ENCODE peak calls at places on chromosome 11, in ten cellular contexts. Z is astrocyte of the spinal cord; J is MCF 10A; I is CD8-positive, alpha-beta T cell; U is mucosa of descending colon; D is HCT116; X is heart left ventricle; K is cardiac fibroblast; F is activated CD8-positive, alpha-beta T cell treated with anti-CD3 and anti-CD28 coated beads for 36 hours; E is A549. H is an unnamed sample.

GRCh38 chr11:10984250-10984649 is 126.4 kb upstream of the ZBED5 start:
- DNase-seq in Z (no peak), J (no peak), I (no peak), U (no peak), D (peak), X (no peak), K (no peak), F (peak), E (peak), H (no peak)

GRCh38 chr11:62882811-62883496 is 2.3 kb downstream of the SLC3A2 start:
- DNase-seq in Z (no peak), J (no peak), I (no peak), U (no peak), D (no peak), X (no peak), K (no peak), F (no peak), E (no peak), H (no peak)

GRCh38 chr11:12066056-12066798 is 44.2 kb upstream of the MICAL2 start:
- DNase-seq in Z (peak), J (peak), I (no peak), U (no peak), D (peak), X (no peak), K (peak), F (no peak), E (peak), H (no peak)

GRCh38 chr11:119983816-119984215 is 154.1 kb downstream of the TRIM29 start:
- DNase-seq in Z (no peak), J (no peak), I (no peak), U (no peak), D (no peak), X (no peak), K (no peak), F (no peak), E (no peak), H (no peak)

GRCh38 chr11:46616551-46617450 is at the start of gene HARBI1:
- DNase-seq in Z (peak), J (peak), I (peak), U (peak), D (peak), X (peak), K (peak), F (peak), E (peak), H (peak)

GRCh38 chr11:61529537-61530225 is 21.1 kb downstream of the LRRC10B start:
- DNase-seq in Z (no peak), J (peak), I (no peak), U (no peak), D (no peak), X (peak), K (no peak), F (no peak), E (no peak), H (no peak)

GRCh38 chr11:19938051-19938856 is 222.0 kb downstream of the DBX1 start:
- DNase-seq in Z (peak), J (peak), I (no peak), U (no peak), D (peak), X (no peak), K (peak), F (peak), E (peak), H (no peak)

GRCh38 chr11:103234974-103235373 is 125.7 kb downstream of the DYNC2H1 start:
- DNase-seq in Z (peak), J (no peak), I (no peak), U (no peak), D (no peak), X (no peak), K (peak), F (no peak), E (no peak), H (no peak)

GRCh38 chr11:83628622-83629347 is 342.6 kb upstream of the CCDC90B start:
- DNase-seq in Z (no peak), J (no peak), I (no peak), U (no peak), D (no peak), X (no peak), K (no peak), F (no peak), E (no peak), H (no peak)

GRCh38 chr11:7840580-7840979 is 43.8 kb upstream of the OR5P2 start:
- DNase-seq in Z (no peak), J (no peak), I (no peak), U (no peak), D (no peak), X (no peak), K (no peak), F (no peak), E (no peak), H (no peak)

GRCh38 chr11:70500076-70500847 is 101.9 kb downstream of the CTTN start:
- DNase-seq in Z (no peak), J (no peak), I (no peak), U (no peak), D (no peak), X (no peak), K (no peak), F (no peak), E (no peak), H (no peak)

GRCh38 chr11:1233351-1234053 is 10.6 kb downstream of the MUC5B start:
- DNase-seq in Z (no peak), J (no peak), I (no peak), U (peak), D (no peak), X (no peak), K (no peak), F (no peak), E (no peak), H (no peak)

GRCh38 chr11:36131719-36132349 is 157.4 kb downstream of the COMMD9 start:
- DNase-seq in Z (peak), J (peak), I (no peak), U (no peak), D (no peak), X (peak), K (peak), F (peak), E (peak), H (peak)

GRCh38 chr11:17238377-17238776 is 30.6 kb upstream of the PIK3C2A start:
- DNase-seq in Z (no peak), J (no peak), I (no peak), U (no peak), D (no peak), X (no peak), K (no peak), F (no peak), E (no peak), H (no peak)

GRCh38 chr11:85759915-85760314 is 51.0 kb downstream of the SYTL2 start:
- DNase-seq in Z (peak), J (peak), I (no peak), U (no peak), D (peak), X (no peak), K (peak), F (no peak), E (peak), H (no peak)

DNA sequence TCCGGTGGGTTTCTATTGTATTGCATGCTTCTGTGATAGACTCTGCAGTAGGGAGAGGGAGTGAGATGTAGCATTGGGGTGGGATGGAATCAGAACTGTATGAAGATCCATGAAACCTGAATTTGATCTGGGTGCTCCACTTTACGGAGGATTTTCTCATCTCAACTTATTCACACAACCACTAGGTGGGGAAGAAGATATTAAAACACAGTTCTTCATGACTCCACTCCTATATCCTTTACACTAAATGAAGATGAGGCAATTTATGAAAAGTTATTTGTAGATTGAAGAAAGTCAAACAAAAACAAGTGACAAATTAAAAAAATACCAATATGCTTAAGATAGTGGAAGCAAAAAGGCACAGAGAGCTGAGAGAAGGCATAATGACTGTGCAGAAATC is 92.6 kb upstream of the PDGFD start:
- DNase-seq in Z (peak), J (peak), I (no peak), U (no peak), D (no peak), X (no peak), K (peak), F (no peak), E (peak), H (no peak)
- TF ChIP-seq CTCF in Z (no peak), J (no peak), I (no peak), U (no peak), D (peak), X (peak), K (peak), F (no peak), E (no peak), H (no peak)

GRCh38 chr11:30049214-30049613 is 32.4 kb upstream of the KCNA4 start:
- DNase-seq in Z (no peak), J (no peak), I (no peak), U (no peak), D (no peak), X (no peak), K (no peak), F (no peak), E (no peak), H (no peak)

GRCh38 chr11:30041171-30041570 is 24.3 kb upstream of the KCNA4 start:
- DNase-seq in Z (no peak), J (no peak), I (no peak), U (no peak), D (no peak), X (no peak), K (no peak), F (no peak), E (no peak), H (no peak)

GRCh38 chr11:30045144-30045543 is 28.3 kb upstream of the KCNA4 start:
- DNase-seq in Z (no peak), J (no peak), I (no peak), U (no peak), D (no peak), X (no peak), K (no peak), F (no peak), E (no peak), H (no peak)

GRCh38 chr11:30046211-30046945 is 29.5 kb upstream of the KCNA4 start:
- DNase-seq in Z (no peak), J (no peak), I (no peak), U (no peak), D (no peak), X (no peak), K (no peak), F (no peak), E (peak), H (no peak)
- TF ChIP-seq CTCF in Z (no peak), J (no peak), I (no peak), U (no peak), D (no peak), X (no peak), K (no peak), F (no peak), E (no peak), H (no peak)

DNA sequence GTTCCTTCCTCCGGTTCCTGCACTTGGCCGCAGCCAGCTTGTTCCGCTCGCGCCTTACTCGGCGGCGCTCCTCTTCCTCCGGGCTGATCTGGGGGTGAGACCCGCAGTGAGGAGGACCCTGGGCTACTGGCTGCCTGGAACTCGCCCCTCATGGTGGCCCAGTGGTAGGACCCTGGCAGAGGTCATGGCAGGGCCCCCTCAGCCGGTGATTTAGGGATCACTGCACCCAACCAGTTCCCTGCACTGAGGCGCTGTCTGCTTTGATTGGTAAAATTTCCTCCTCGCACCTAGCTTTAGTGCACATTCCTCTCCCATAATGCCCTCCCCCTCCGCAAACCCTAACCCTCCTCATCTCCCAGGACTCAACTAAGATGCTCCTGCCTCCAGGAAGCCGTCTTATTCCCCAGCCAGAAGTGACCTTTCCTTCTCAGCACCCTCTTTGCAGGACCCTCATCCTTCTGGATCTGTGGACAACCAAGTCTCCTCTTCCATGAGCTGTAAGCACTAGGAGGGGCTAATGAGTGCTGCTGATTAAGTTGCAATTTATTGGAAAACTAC is 3.6 kb downstream of the CCDC85B start:
- DNase-seq in Z (no peak), J (no peak), I (no peak), U (peak), D (no peak), X (peak), K (no peak), F (peak), E (no peak), H (no peak)
- TF ChIP-seq CTCF in Z (no peak), J (no peak), I (no peak), U (no peak), D (no peak), X (no peak), K (no peak), F (no peak), E (no peak), H (no peak)

GRCh38 chr11:14413307-14414072 is 54.5 kb upstream of the RRAS2 start:
- DNase-seq in Z (peak), J (peak), I (no peak), U (no peak), D (no peak), X (peak), K (peak), F (peak), E (peak), H (no peak)

GRCh38 chr11:14417186-14417585 is 58.2 kb upstream of the RRAS2 start:
- DNase-seq in Z (no peak), J (no peak), I (no peak), U (no peak), D (no peak), X (no peak), K (peak), F (no peak), E (no peak), H (no peak)

GRCh38 chr11:14411818-14412217 is 52.8 kb upstream of the RRAS2 start:
- DNase-seq in Z (peak), J (peak), I (no peak), U (no peak), D (no peak), X (no peak), K (peak), F (no peak), E (no peak), H (no peak)

GRCh38 chr11:14417975-14418374 is 59.0 kb upstream of the RRAS2 start:
- DNase-seq in Z (no peak), J (no peak), I (no peak), U (no peak), D (no peak), X (no peak), K (peak), F (no peak), E (no peak), H (no peak)

DNA sequence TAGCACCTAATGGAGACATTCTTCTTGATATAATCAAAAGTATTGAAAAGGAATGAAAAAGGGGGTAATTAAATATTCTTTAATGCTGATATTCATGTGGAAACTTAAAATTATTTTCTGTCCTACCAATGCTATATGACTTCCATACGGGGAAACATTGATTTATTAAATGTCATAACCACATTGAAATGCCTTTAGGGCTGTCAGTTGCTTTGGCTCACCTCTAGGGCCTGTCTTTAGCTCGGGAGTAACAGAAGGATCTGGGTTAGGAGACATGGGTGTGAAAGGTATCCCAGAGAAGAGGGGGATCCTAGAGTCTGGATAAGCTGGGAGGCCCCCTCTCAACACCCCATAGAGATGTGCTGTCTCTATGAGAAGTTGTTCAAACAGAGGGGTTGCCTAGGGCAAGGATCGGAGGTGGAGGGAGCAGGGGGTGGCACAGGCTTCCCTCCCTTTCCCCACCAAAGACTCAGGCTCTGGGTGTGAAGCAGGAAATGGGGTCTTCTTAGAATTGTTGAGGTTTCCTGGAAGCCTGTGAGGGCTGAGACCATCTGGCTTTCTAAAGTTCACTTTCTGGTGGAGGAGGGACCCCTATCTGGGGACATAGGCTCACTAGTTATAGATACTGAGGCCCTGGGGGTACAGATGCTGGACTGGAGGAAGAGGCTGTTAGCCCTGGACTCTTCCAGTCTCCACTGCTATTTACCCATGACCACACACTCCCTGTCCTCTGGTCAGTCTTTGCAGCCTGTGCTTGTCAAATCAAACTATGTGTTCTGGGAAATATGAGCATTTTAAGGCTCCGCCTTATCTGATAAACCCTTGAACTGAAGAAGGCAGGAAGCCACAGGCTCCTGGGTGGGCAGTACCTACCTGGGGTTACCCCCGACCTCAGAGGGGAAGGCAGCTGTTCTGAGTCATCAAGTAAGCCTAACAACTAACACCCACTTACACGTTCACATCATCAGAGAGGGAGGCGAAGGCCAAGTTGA is 55.8 kb upstream of the RRAS2 start:
- DNase-seq in Z (no peak), J (no peak), I (peak), U (no peak), D (no peak), X (no peak), K (peak), F (peak), E (no peak), H (no peak)
- TF ChIP-seq CTCF in Z (no peak), J (no peak), I (no peak), U (no peak), D (no peak), X (no peak), K (no peak), F (peak), E (no peak), H (no peak)

GRCh38 chr11:113251281-113251680 is 63.1 kb upstream of the TTC12 start:
- DNase-seq in Z (no peak), J (no peak), I (no peak), U (no peak), D (no peak), X (no peak), K (no peak), F (no peak), E (no peak), H (no peak)

GRCh38 chr11:113248702-113249490 is 65.5 kb upstream of the TTC12 start:
- DNase-seq in Z (no peak), J (no peak), I (no peak), U (no peak), D (no peak), X (no peak), K (no peak), F (peak), E (no peak), H (no peak)

GRCh38 chr11:113247231-113247630 is 67.2 kb upstream of the TTC12 start:
- DNase-seq in Z (no peak), J (no peak), I (no peak), U (no peak), D (no peak), X (no peak), K (no peak), F (no peak), E (no peak), H (no peak)

GRCh38 chr11:113249786-113250185 is 64.6 kb upstream of the TTC12 start:
- DNase-seq in Z (no peak), J (no peak), I (no peak), U (no peak), D (no peak), X (no peak), K (no peak), F (no peak), E (no peak), H (no peak)

GRCh38 chr11:113249491-113249763 is 65.0 kb upstream of the TTC12 start:
- DNase-seq in Z (no peak), J (peak), I (no peak), U (no peak), D (no peak), X (no peak), K (no peak), F (no peak), E (peak), H (no peak)
- TF ChIP-seq CTCF in Z (peak), J (no peak), I (no peak), U (no peak), D (no peak), X (peak), K (peak), F (no peak), E (no peak), H (peak)

DNA sequence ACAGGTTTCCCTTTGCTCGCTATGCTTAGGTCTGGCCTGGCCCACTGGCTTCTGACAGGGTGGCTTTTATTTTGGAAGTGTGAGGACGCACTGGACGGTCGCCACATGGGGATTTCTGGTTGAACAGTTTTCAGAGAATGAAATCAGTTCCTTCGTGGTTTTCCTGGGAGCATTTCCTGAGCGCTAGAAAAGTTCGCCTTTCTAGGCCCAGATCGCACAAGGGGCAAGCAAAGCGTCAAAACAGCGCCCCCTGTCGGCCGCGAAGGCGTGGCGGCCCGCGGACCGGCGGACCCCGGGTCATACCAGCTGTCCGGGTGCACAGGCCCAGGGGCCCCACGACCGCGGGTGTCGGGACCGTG is 12.7 kb upstream of the CYP2R1 start:
- DNase-seq in Z (peak), J (peak), I (peak), U (peak), D (no peak), X (peak), K (peak), F (peak), E (peak), H (no peak)
- TF ChIP-seq CTCF in Z (peak), J (peak), I (peak), U (peak), D (no peak), X (peak), K (peak), F (peak), E (peak), H (peak)

GRCh38 chr11:68399916-68400315 is 60.6 kb upstream of the PPP6R3 start:
- DNase-seq in Z (no peak), J (no peak), I (no peak), U (no peak), D (no peak), X (no peak), K (no peak), F (no peak), E (no peak), H (no peak)

GRCh38 chr11:68403424-68403823 is 57.1 kb upstream of the PPP6R3 start:
- DNase-seq in Z (no peak), J (no peak), I (no peak), U (no peak), D (no peak), X (no peak), K (no peak), F (no peak), E (no peak), H (no peak)

GRCh38 chr11:68403831-68404230 is 56.7 kb upstream of the PPP6R3 start:
- DNase-seq in Z (no peak), J (no peak), I (no peak), U (no peak), D (no peak), X (no peak), K (no peak), F (no peak), E (no peak), H (no peak)

GRCh38 chr11:68401856-68402255 is 58.7 kb upstream of the PPP6R3 start:
- DNase-seq in Z (no peak), J (no peak), I (no peak), U (no peak), D (no peak), X (no peak), K (no peak), F (no peak), E (no peak), H (no peak)

DNA sequence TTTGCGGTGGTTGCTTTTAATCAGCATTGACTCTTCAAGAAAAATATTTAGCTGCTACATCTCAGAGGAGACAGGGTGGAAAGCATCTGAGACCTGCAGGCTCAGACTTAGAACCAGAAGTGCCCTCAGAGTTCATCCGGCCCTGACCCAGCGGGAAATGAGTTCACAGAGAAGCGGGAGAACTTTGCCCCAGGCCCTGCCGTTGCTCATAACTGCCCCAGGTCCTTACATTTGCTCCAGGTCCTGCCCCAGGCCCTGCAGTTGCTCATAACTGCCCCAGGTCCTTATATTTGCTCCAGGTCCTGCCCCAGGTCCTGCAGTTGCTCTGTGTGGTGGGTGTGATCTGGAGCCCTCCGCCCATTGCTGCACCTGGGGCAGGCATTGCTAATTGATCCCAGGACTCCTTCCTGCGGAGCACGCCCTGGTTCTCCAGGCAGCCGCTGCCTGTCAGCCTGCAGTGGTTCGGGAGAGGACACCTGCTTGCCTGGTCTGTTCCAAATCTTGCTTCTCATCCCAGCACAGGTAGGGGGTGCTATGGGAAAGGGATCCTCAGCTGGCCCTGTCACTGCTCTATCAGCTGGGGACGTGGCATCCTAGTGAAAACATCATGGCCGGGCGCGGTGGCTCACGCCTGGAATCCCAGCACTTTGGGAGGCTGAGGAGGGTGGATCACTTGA is 58.1 kb upstream of the PPP6R3 start:
- DNase-seq in Z (no peak), J (no peak), I (no peak), U (no peak), D (no peak), X (no peak), K (no peak), F (no peak), E (no peak), H (no peak)
- TF ChIP-seq CTCF in Z (no peak), J (no peak), I (no peak), U (no peak), D (no peak), X (no peak), K (no peak), F (no peak), E (no peak), H (no peak)